ENCODE peak calls at places on chromosomes 3 and 15, in four cellular contexts. One of them, this sample, is unnamed.

GRCh38 chr3:107855710-107856109 is 235.1 kb downstream of the CD47 start:
- DNase-seq in thoracic aorta: no peak
- DNase-seq in GM23248: peak; percentile 61
- DNase-seq in cardiac muscle cell: peak; percentile 45
- DNase-seq in this sample: no peak

GRCh38 chr3:127628788-127629456 is at the start of gene PODXL2:
- DNase-seq in thoracic aorta: no peak
- DNase-seq in GM23248: peak; percentile 80
- DNase-seq in cardiac muscle cell: peak; percentile 72
- DNase-seq in this sample: peak; percentile 64

GRCh38 chr15:75031773-75032302 is 8.4 kb downstream of the PPCDC start:
- DNase-seq in thoracic aorta: no peak
- DNase-seq in GM23248: no peak
- DNase-seq in cardiac muscle cell: no peak
- DNase-seq in this sample: no peak

GRCh38 chr15:83066761-83067637 is at the start of gene BTBD1:
- DNase-seq in thoracic aorta: peak; percentile 90
- DNase-seq in GM23248: peak; percentile 99
- DNase-seq in cardiac muscle cell: peak; percentile 98
- DNase-seq in this sample: peak; percentile 94

GRCh38 chr3:182133752-182134151 is 422.0 kb downstream of the SOX2 start:
- DNase-seq in thoracic aorta: no peak
- DNase-seq in GM23248: no peak
- DNase-seq in cardiac muscle cell: no peak
- DNase-seq in this sample: no peak

GRCh38 chr3:112508261-112508660 is 9.0 kb upstream of the BTLA start:
- DNase-seq in thoracic aorta: no peak
- DNase-seq in GM23248: no peak
- DNase-seq in cardiac muscle cell: no peak
- DNase-seq in this sample: no peak

GRCh38 chr15:69126054-69126469 is 34.4 kb upstream of the GLCE start:
- DNase-seq in thoracic aorta: no peak
- DNase-seq in GM23248: peak; percentile 27
- DNase-seq in cardiac muscle cell: peak; percentile 95
- DNase-seq in this sample: no peak

GRCh38 chr3:105891101-105891500 is 22.3 kb upstream of the CBLB start:
- DNase-seq in thoracic aorta: no peak
- DNase-seq in GM23248: no peak
- DNase-seq in cardiac muscle cell: no peak
- DNase-seq in this sample: no peak

GRCh38 chr3:123459867-123460266 is 11.0 kb upstream of the ADCY5 start:
- DNase-seq in thoracic aorta: no peak
- DNase-seq in GM23248: no peak
- DNase-seq in cardiac muscle cell: no peak
- DNase-seq in this sample: no peak

GRCh38 chr15:83762367-83762766 is 108.4 kb downstream of the ADAMTSL3 start:
- DNase-seq in thoracic aorta: no peak
- DNase-seq in GM23248: no peak
- DNase-seq in cardiac muscle cell: no peak
- DNase-seq in this sample: no peak

GRCh38 chr3:148924572-148924971 is 59.5 kb downstream of the CPA3 start:
- DNase-seq in thoracic aorta: no peak
- DNase-seq in GM23248: peak; percentile 59
- DNase-seq in cardiac muscle cell: peak; percentile 12
- DNase-seq in this sample: no peak

GRCh38 chr15:101528108-101528916 is 38.8 kb upstream of the PCSK6 start:
- DNase-seq in thoracic aorta: no peak
- DNase-seq in GM23248: peak; percentile 16
- DNase-seq in cardiac muscle cell: peak; percentile 44
- DNase-seq in this sample: peak; percentile 85

GRCh38 chr3:135908225-135908624 is 57.3 kb upstream of the PPP2R3A start:
- DNase-seq in thoracic aorta: no peak
- DNase-seq in GM23248: peak; percentile 36
- DNase-seq in cardiac muscle cell: no peak
- DNase-seq in this sample: no peak

GRCh38 chr15:31267161-31268107 is 59.2 kb upstream of the KLF13 start:
- DNase-seq in thoracic aorta: no peak
- DNase-seq in GM23248: no peak
- DNase-seq in cardiac muscle cell: no peak
- DNase-seq in this sample: peak; percentile 8

GRCh38 chr3:4938583-4938982 is 40.7 kb upstream of the BHLHE40 start:
- DNase-seq in thoracic aorta: no peak
- DNase-seq in GM23248: no peak
- DNase-seq in cardiac muscle cell: no peak
- DNase-seq in this sample: no peak

GRCh38 chr15:76863693-76864092 is 41.4 kb downstream of the SCAPER start:
- DNase-seq in thoracic aorta: no peak
- DNase-seq in GM23248: no peak
- DNase-seq in cardiac muscle cell: no peak
- DNase-seq in this sample: no peak

GRCh38 chr3:178856804-178857203 is 214.8 kb downstream of the ZMAT3 start:
- DNase-seq in thoracic aorta: no peak
- DNase-seq in GM23248: no peak
- DNase-seq in cardiac muscle cell: no peak
- DNase-seq in this sample: no peak

GRCh38 chr3:154244644-154245043 is 79.6 kb downstream of the DHX36 start:
- DNase-seq in thoracic aorta: no peak
- DNase-seq in GM23248: peak; percentile 72
- DNase-seq in cardiac muscle cell: peak; percentile 62
- DNase-seq in this sample: no peak

GRCh38 chr3:178022599-178022998 is 513.6 kb upstream of the KCNMB2 start:
- DNase-seq in thoracic aorta: no peak
- DNase-seq in GM23248: peak; percentile 64
- DNase-seq in cardiac muscle cell: peak; percentile 44
- DNase-seq in this sample: no peak

GRCh38 chr3:128875556-128876120 is 3.8 kb upstream of the ACAD9 start:
- DNase-seq in thoracic aorta: no peak
- DNase-seq in GM23248: peak; percentile 43
- DNase-seq in cardiac muscle cell: peak; percentile 25
- DNase-seq in this sample: peak; percentile 63

GRCh38 chr3:190036631-190037030 is 84.1 kb downstream of the P3H2 start:
- DNase-seq in thoracic aorta: no peak
- DNase-seq in GM23248: peak; percentile 78
- DNase-seq in cardiac muscle cell: peak; percentile 72
- DNase-seq in this sample: no peak

GRCh38 chr3:139689122-139689521 is 11.3 kb upstream of the NMNAT3 start:
- DNase-seq in thoracic aorta: no peak
- DNase-seq in GM23248: no peak
- DNase-seq in cardiac muscle cell: no peak
- DNase-seq in this sample: no peak

GRCh38 chr3:174495231-174495755 is 363.8 kb upstream of the NAALADL2 start:
- DNase-seq in thoracic aorta: no peak
- DNase-seq in GM23248: peak; percentile 19
- DNase-seq in cardiac muscle cell: no peak
- DNase-seq in this sample: no peak

GRCh38 chr15:95262866-95263564 is 1031.7 kb downstream of the MCTP2 start:
- DNase-seq in thoracic aorta: no peak
- DNase-seq in GM23248: peak; percentile 62
- DNase-seq in cardiac muscle cell: peak; percentile 79
- DNase-seq in this sample: no peak

GRCh38 chr3:52998781-52999509 is 46.9 kb downstream of the SFMBT1 start:
- DNase-seq in thoracic aorta: no peak
- DNase-seq in GM23248: no peak
- DNase-seq in cardiac muscle cell: no peak
- DNase-seq in this sample: no peak

GRCh38 chr15:45664451-45664850 is 29.6 kb downstream of the SQOR start:
- DNase-seq in thoracic aorta: no peak
- DNase-seq in GM23248: peak; percentile 48
- DNase-seq in cardiac muscle cell: no peak
- DNase-seq in this sample: no peak

GRCh38 chr3:60269377-60269776 is 981.9 kb downstream of the FHIT start:
- DNase-seq in thoracic aorta: no peak
- DNase-seq in GM23248: no peak
- DNase-seq in cardiac muscle cell: peak; percentile 79
- DNase-seq in this sample: no peak

GRCh38 chr3:143122608-143123352 is 3.2 kb downstream of the CHST2 start:
- DNase-seq in thoracic aorta: no peak
- DNase-seq in GM23248: no peak
- DNase-seq in cardiac muscle cell: no peak
- DNase-seq in this sample: no peak

GRCh38 chr3:23685484-23686258 is 120.1 kb upstream of the UBE2E1 start:
- DNase-seq in thoracic aorta: peak; percentile 94
- DNase-seq in GM23248: peak; percentile 98
- DNase-seq in cardiac muscle cell: peak; percentile 99
- DNase-seq in this sample: peak; percentile 85

GRCh38 chr15:78302579-78302978 is 3.2 kb upstream of the SKIC8 start:
- DNase-seq in thoracic aorta: no peak
- DNase-seq in GM23248: peak; percentile 90
- DNase-seq in cardiac muscle cell: peak; percentile 72
- DNase-seq in this sample: no peak

GRCh38 chr3:194169595-194169994 is 33.6 kb downstream of the HES1 start:
- DNase-seq in thoracic aorta: no peak
- DNase-seq in GM23248: no peak
- DNase-seq in cardiac muscle cell: no peak
- DNase-seq in this sample: no peak

GRCh38 chr15:74174216-74174965 is 881 bp downstream of the ISLR start:
- DNase-seq in thoracic aorta: no peak
- DNase-seq in GM23248: peak; percentile 59
- DNase-seq in cardiac muscle cell: peak; percentile 57
- DNase-seq in this sample: peak; percentile 81

GRCh38 chr15:38225381-38225780 is 27.3 kb upstream of the SPRED1 start:
- DNase-seq in thoracic aorta: no peak
- DNase-seq in GM23248: peak; percentile 16
- DNase-seq in cardiac muscle cell: no peak
- DNase-seq in this sample: no peak

GRCh38 chr15:38229700-38230099 is 22.9 kb upstream of the SPRED1 start:
- DNase-seq in thoracic aorta: no peak
- DNase-seq in GM23248: peak; percentile 41
- DNase-seq in cardiac muscle cell: no peak
- DNase-seq in this sample: no peak

GRCh38 chr15:38224486-38224885 is 28.1 kb upstream of the SPRED1 start:
- DNase-seq in thoracic aorta: no peak
- DNase-seq in GM23248: no peak
- DNase-seq in cardiac muscle cell: no peak
- DNase-seq in this sample: no peak

GRCh38 chr15:38231430-38231829 is 21.2 kb upstream of the SPRED1 start:
- DNase-seq in thoracic aorta: no peak
- DNase-seq in GM23248: no peak
- DNase-seq in cardiac muscle cell: no peak
- DNase-seq in this sample: peak; percentile 33

GRCh38 chr15:38226867-38227266 is 25.8 kb upstream of the SPRED1 start:
- DNase-seq in thoracic aorta: no peak
- DNase-seq in GM23248: peak; percentile 73
- DNase-seq in cardiac muscle cell: peak; percentile 85
- DNase-seq in this sample: peak; percentile 64
- H3K27ac ChIP-seq in thoracic aorta: no peak overlapping the region
- H3K27ac ChIP-seq in GM23248: no peak overlapping the region
- H3K27ac ChIP-seq in cardiac muscle cell: peak overlapping the region; percentile 74
- H3K27ac ChIP-seq in this sample: no peak overlapping the region

DNA sequence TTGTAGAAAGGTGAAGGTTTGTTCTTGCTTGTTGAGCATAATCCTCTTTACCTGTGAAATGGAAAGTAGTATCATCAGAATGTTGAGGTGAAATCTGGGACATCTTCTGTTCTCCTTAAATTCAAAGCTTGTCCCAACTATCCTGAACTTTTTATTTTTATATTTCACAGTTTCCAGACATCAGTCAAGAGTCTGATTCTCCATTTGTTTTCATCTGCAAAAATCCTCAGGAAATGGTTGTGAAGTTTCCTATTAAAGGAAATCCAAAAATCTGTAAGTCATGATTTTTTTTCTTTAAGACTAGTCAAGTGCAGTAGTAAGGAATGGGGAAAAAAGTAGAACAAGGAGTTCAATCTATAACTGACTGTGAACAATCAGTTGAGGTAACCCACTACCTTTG is 15.5 kb upstream of the ZNF609 start:
- DNase-seq in thoracic aorta: no peak
- DNase-seq in GM23248: no peak
- DNase-seq in cardiac muscle cell: no peak
- DNase-seq in this sample: no peak
- H3K27ac ChIP-seq in thoracic aorta: no peak overlapping the region
- H3K27ac ChIP-seq in GM23248: peak overlapping the region; percentile 46
- H3K27ac ChIP-seq in cardiac muscle cell: no peak overlapping the region
- H3K27ac ChIP-seq in this sample: no peak overlapping the region

GRCh38 chr15:85444329-85444605 is 63.9 kb downstream of the AKAP13 start:
- DNase-seq in thoracic aorta: no peak
- DNase-seq in GM23248: no peak
- DNase-seq in cardiac muscle cell: no peak
- DNase-seq in this sample: no peak
- H3K27ac ChIP-seq in thoracic aorta: no peak overlapping the region
- H3K27ac ChIP-seq in GM23248: no peak overlapping the region
- H3K27ac ChIP-seq in cardiac muscle cell: peak overlapping the region; percentile 77
- H3K27ac ChIP-seq in this sample: no peak overlapping the region

GRCh38 chr15:58704155-58704825 is 45.2 kb downstream of the ADAM10 start:
- DNase-seq in thoracic aorta: no peak
- DNase-seq in GM23248: peak; percentile 45
- DNase-seq in cardiac muscle cell: peak; percentile 39
- DNase-seq in this sample: no peak

GRCh38 chr15:58703610-58704009 is 45.9 kb downstream of the ADAM10 start:
- DNase-seq in thoracic aorta: no peak
- DNase-seq in GM23248: no peak
- DNase-seq in cardiac muscle cell: no peak
- DNase-seq in this sample: no peak

GRCh38 chr15:58701376-58701775 is 48.1 kb downstream of the ADAM10 start:
- DNase-seq in thoracic aorta: no peak
- DNase-seq in GM23248: no peak
- DNase-seq in cardiac muscle cell: no peak
- DNase-seq in this sample: no peak

GRCh38 chr15:58699769-58700168 is 49.7 kb downstream of the ADAM10 start:
- DNase-seq in thoracic aorta: no peak
- DNase-seq in GM23248: no peak
- DNase-seq in cardiac muscle cell: no peak
- DNase-seq in this sample: no peak

DNA sequence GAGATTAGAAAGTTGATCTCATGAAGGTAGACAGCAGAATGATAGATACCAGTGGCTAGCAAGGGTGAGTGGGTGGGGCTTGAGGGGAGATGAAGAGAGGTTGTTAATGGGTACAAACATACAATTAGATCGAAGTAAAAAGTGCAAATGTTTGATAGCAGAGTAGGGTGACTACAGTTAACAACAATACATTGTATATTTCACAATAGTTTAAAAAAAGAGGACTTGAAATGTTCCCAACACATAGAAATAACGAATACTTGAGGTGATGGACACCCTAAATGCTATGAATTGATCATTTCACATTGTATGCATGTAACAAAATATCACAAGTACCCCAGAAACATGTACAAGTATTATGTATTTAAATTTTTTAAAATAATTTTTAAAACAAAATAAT is 47.3 kb downstream of the ADAM10 start:
- DNase-seq in thoracic aorta: no peak
- DNase-seq in GM23248: no peak
- DNase-seq in cardiac muscle cell: no peak
- DNase-seq in this sample: no peak
- H3K27ac ChIP-seq in thoracic aorta: no peak overlapping the region
- H3K27ac ChIP-seq in GM23248: no peak overlapping the region
- H3K27ac ChIP-seq in cardiac muscle cell: no peak overlapping the region
- H3K27ac ChIP-seq in this sample: no peak overlapping the region

DNA sequence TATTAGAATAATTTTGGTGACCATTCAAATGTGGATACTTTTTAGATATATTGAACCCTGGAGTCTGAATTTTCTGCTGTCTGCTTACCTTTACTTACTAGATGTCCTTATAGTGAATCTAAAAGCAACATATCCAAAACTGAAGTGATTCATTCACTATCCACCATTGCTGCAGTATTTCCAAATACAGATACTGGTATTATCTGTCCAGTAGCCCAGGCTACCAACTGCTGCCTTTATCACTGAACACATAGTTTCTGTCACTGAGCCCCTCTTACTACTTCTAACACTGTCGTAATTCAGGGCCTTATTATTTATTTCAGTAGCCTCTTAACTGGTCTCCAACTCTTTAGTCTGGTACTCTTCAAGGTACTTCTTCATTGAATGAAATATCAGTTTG is 49.2 kb downstream of the SLMAP start:
- DNase-seq in thoracic aorta: no peak
- DNase-seq in GM23248: no peak
- DNase-seq in cardiac muscle cell: no peak
- DNase-seq in this sample: no peak
- H3K27ac ChIP-seq in thoracic aorta: no peak overlapping the region
- H3K27ac ChIP-seq in GM23248: peak overlapping the region; percentile 12
- H3K27ac ChIP-seq in cardiac muscle cell: no peak overlapping the region
- H3K27ac ChIP-seq in this sample: no peak overlapping the region